ENCODE peak calls at places on chromosomes 7 and 10, in seven cellular contexts. E is cardiac muscle cell, Q is astrocyte, H is adrenal gland, T is ovary, D is hepatocyte, W is heart left ventricle. L is an unnamed sample. For H3K4me1, the result is how much of the 10 kb centered on the place peaks cover.

GRCh38 chr7:64753032-64753431 is 41.2 kb upstream of the ZNF138 start:
- DNase-seq in E (no peak), Q (no peak), H (no peak), T (no peak), D (no peak), W (no peak), L (no peak)

GRCh38 chr10:77825965-77826364 is 100.6 kb downstream of the DLG5 start:
- DNase-seq in E (no peak), Q (no peak), H (no peak), T (no peak), D (no peak), W (no peak), L (no peak)

GRCh38 chr7:126774077-126774476 is 478.7 kb downstream of the GRM8 start:
- DNase-seq in E (no peak), Q (no peak), H (no peak), T (no peak), D (no peak), W (no peak), L (no peak)

GRCh38 chr10:72044417-72045041 is 43.8 kb downstream of the SPOCK2 start:
- DNase-seq in E (no peak), Q (no peak), H (peak), T (peak), D (peak), W (no peak), L (no peak)

GRCh38 chr10:35643976-35644799 is 2.1 kb upstream of the FZD8 start:
- DNase-seq in E (no peak), Q (no peak), H (peak), T (peak), D (no peak), W (no peak), L (peak)

GRCh38 chr7:117828831-117829230 is 44.4 kb downstream of the CTTNBP2 start:
- DNase-seq in E (no peak), Q (peak), H (no peak), T (no peak), D (no peak), W (no peak), L (no peak)

GRCh38 chr7:139078399-139078798 is 31.1 kb downstream of the ZC3HAV1 start:
- DNase-seq in E (no peak), Q (peak), H (no peak), T (no peak), D (no peak), W (no peak), L (no peak)

GRCh38 chr7:128530855-128531104 is 54.2 kb downstream of the METTL2B start:
- DNase-seq in E (no peak), Q (no peak), H (no peak), T (no peak), D (no peak), W (no peak), L (no peak)

GRCh38 chr7:88401009-88401623 is 94.4 kb upstream of the STEAP4 start:
- DNase-seq in E (no peak), Q (no peak), H (no peak), T (no peak), D (peak), W (no peak), L (no peak)

GRCh38 chr10:130246113-130246512 is 109.9 kb downstream of the GLRX3 start:
- DNase-seq in E (no peak), Q (no peak), H (no peak), T (no peak), D (no peak), W (no peak), L (no peak)

GRCh38 chr7:101681170-101682007 is 52.3 kb upstream of the MYL10 start:
- DNase-seq in E (peak), Q (peak), H (peak), T (peak), D (peak), W (peak), L (peak)

GRCh38 chr10:77829356-77829755 is 97.2 kb downstream of the DLG5 start:
- DNase-seq in E (no peak), Q (no peak), H (no peak), T (no peak), D (no peak), W (no peak), L (no peak)

GRCh38 chr7:24755096-24755495 is 2.2 kb downstream of the GSDME start:
- DNase-seq in E (no peak), Q (no peak), H (no peak), T (no peak), D (no peak), W (no peak), L (no peak)
- H3K27ac ChIP-seq in E (no peak), Q (no peak), H (no peak), T (no peak), D (peak), W (no peak), L (no peak)

GRCh38 chr7:92836489-92837213 is at the start of gene CDK6:
- DNase-seq in E (peak), Q (peak), H (peak), T (peak), D (peak), W (peak), L (peak)
- H3K4me1 ChIP-seq in E (under half), Q (under half), H (under half), T (under half), D (under half), W (under half), L (under half)

GRCh38 chr10:103800789-103801540 is 54.4 kb downstream of the SH3PXD2A start:
- DNase-seq in E (no peak), Q (no peak), H (no peak), T (no peak), D (no peak), W (no peak), L (no peak)
- H3K27ac ChIP-seq in E (no peak), Q (no peak), H (no peak), T (no peak), D (peak), W (no peak), L (no peak)

GRCh38 chr10:91613411-91614253 is 19.2 kb downstream of the PPP1R3C start:
- DNase-seq in E (peak), Q (peak), H (peak), T (no peak), D (peak), W (no peak), L (no peak)
- H3K4me1 ChIP-seq in E (under half), Q (half or more), H (under half), T (under half), D (under half), W (under half), L (under half)

DNA sequence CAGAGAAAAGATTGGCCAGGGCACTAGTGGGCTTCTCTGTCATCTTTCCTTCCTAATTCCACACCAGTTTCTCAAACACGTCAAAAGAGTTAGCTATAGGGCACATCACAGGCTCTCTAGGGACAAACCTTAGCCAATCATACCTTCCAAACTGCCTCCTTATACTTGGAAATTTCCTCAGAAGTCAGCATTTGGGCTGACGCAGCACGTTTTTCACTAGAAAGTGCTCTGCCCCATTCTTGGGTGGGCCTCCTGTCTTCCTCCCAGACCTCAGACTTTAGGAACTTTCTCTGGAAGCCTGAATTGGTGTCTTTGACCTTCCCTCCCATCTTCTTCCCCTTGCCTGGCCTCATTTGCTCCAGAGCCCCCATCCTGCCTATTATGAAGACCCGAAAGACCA is 11.1 kb downstream of the SFXN3 start:
- DNase-seq in E (no peak), Q (no peak), H (no peak), T (no peak), D (no peak), W (no peak), L (no peak)
- H3K27ac ChIP-seq in E (peak), Q (peak), H (peak), T (peak), D (peak), W (peak), L (peak)

GRCh38 chr10:80204801-80205477 is 398 bp downstream of the ANXA11 start:
- DNase-seq in E (peak), Q (peak), H (peak), T (no peak), D (peak), W (peak), L (peak)
- H3K4me1 ChIP-seq in E (under half), Q (under half), H (under half), T (under half), D (under half), W (half or more), L (under half)

GRCh38 chr7:5689118-5689517 is 92.3 kb downstream of the RNF216 start:
- DNase-seq in E (peak), Q (no peak), H (no peak), T (no peak), D (no peak), W (no peak), L (no peak)
- H3K27ac ChIP-seq in E (peak), Q (peak), H (peak), T (peak), D (peak), W (peak), L (peak)

DNA sequence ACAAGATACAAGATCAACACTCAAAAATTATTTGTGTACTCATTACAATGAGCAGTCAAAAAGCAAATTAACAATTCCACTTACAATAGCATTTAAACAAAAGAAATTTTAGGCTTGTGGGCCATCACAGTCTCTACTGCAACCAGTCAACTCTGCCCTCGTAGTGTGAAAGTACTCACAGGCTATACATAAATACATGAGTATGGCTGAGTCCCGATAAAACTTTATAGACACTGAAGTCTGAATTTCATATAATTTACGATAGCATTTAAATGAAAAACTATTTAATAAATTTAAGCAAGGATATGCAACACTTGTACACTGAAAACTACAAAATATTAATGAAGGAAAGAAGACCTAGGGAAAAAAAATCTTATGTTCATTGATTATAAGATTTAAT is 90.1 kb downstream of the ZNF33B start:
- DNase-seq in E (no peak), Q (no peak), H (no peak), T (no peak), D (no peak), W (no peak), L (no peak)
- H3K4me1 ChIP-seq in E (under half), Q (under half), H (under half), T (under half), D (under half), W (under half), L (under half)

DNA sequence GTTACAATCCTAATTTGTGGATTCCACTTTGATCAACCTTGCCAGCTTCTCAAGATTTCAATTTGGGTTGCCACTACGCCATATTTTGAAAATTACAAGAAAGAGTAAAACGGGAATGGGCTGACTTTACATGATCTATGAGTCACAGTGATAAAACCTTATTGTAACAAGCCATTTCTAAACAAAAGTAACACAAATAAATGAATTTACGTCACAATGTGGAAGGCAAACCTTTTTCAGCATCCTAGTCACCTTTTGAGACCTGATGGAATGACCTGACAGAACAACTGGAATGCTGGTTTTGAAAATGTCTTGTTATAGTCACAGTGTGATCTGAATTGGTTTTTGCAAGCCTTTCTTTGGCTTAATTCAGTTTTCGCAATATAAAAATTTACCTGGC is 85.9 kb downstream of the CDK6 start:
- DNase-seq in E (no peak), Q (peak), H (no peak), T (no peak), D (no peak), W (no peak), L (no peak)
- H3K27ac ChIP-seq in E (no peak), Q (peak), H (no peak), T (no peak), D (no peak), W (no peak), L (no peak)